ENCODE peak calls at places on chromosomes 12 and 14, in eight cellular contexts. A, C, F, Z, Y, G, H and L are unnamed samples.

GRCh38 chr14:69839017-69839416 is 40.2 kb upstream of the SMOC1 start:
- DNase-seq in A (no peak), C (no peak), F (no peak), Z (no peak), Y (no peak), G (no peak), H (no peak), L (no peak)

GRCh38 chr12:120474092-120474960 is 4.8 kb upstream of the SRSF9 start:
- DNase-seq in A (peak), C (peak), F (peak), Z (no peak), Y (no peak), G (peak), H (no peak), L (no peak)

GRCh38 chr12:12788131-12788530 is 2.7 kb downstream of the APOLD1 start:
- DNase-seq in A (no peak), C (peak), F (no peak), Z (no peak), Y (no peak), G (no peak), H (no peak), L (no peak)

GRCh38 chr12:53065975-53066593 is 13.1 kb downstream of the SPRYD3 start:
- DNase-seq in A (peak), C (peak), F (peak), Z (peak), Y (peak), G (peak), H (no peak), L (peak)

GRCh38 chr12:101064721-101065120 is 145.3 kb downstream of the SLC5A8 start:
- DNase-seq in A (no peak), C (no peak), F (no peak), Z (no peak), Y (no peak), G (peak), H (no peak), L (no peak)

GRCh38 chr12:56206373-56207166 is 15.2 kb downstream of the RNF41 start:
- DNase-seq in A (peak), C (peak), F (peak), Z (no peak), Y (no peak), G (peak), H (no peak), L (peak)

GRCh38 chr12:122880668-122881067 is 15.3 kb downstream of the VPS37B start:
- DNase-seq in A (no peak), C (peak), F (no peak), Z (no peak), Y (no peak), G (peak), H (no peak), L (peak)

GRCh38 chr12:55624056-55624455 is 12.6 kb upstream of the OR10P1 start:
- DNase-seq in A (no peak), C (no peak), F (no peak), Z (no peak), Y (no peak), G (no peak), H (no peak), L (no peak)

GRCh38 chr12:13049816-13050215 is 5.6 kb downstream of the FAM234B start:
- DNase-seq in A (no peak), C (peak), F (no peak), Z (no peak), Y (no peak), G (peak), H (no peak), L (peak)